ENCODE peak calls at places on chromosomes 1 and 21, in four cellular contexts. U is K562, C is HepG2, S is GM12878. A is an unnamed sample.

GRCh38 chr1:155325596-155325893 is 4.9 kb downstream of the RUSC1 start:
- DNase-seq in S (no peak), C (no peak), U (no peak), A (no peak)

GRCh38 chr1:8061210-8061609 is 35.1 kb upstream of the ERRFI1 start:
- DNase-seq in U (no peak), C (peak; percentile 77), S (no peak), A (no peak)

GRCh38 chr1:171188388-171189266 is 3.5 kb downstream of the FMO2 start:
- DNase-seq in U (peak; percentile 68), C (peak; percentile 43), S (peak; percentile 5), A (peak; percentile 57)

GRCh38 chr1:74726063-74726462 is 6.8 kb downstream of the CRYZ start:
- DNase-seq in S (no peak), C (no peak), U (no peak), A (no peak)

GRCh38 chr21:24693779-24694178 is 913.5 kb downstream of the MRPL39 start:
- DNase-seq in U (no peak), C (no peak), S (no peak), A (no peak)

GRCh38 chr21:18832081-18832670 is 428.6 kb upstream of the TMPRSS15 start:
- DNase-seq in C (no peak), U (no peak), S (no peak), A (no peak)

GRCh38 chr1:25204797-25205441 is 27.4 kb downstream of the SYF2 start:
- DNase-seq in C (peak; percentile 66), S (no peak), U (peak; percentile 77), A (no peak)

GRCh38 chr1:32647308-32648134 is 2.8 kb downstream of the ZBTB8OS start:
- DNase-seq in S (no peak), U (no peak), C (no peak), A (no peak)

GRCh38 chr1:119743776-119744597 is 24.7 kb downstream of the HMGCS2 start:
- DNase-seq in C (peak; percentile 76), S (peak; percentile 3), U (peak; percentile 88), A (peak; percentile 71)

GRCh38 chr1:172585348-172585747 is 52.4 kb downstream of the SUCO start:
- DNase-seq in U (no peak), C (no peak), S (no peak), A (no peak)

GRCh38 chr1:156910309-156910782 is 10.1 kb upstream of the LRRC71 start:
- DNase-seq in S (no peak), U (peak; percentile 86), C (peak; percentile 23), A (peak; percentile 82)

GRCh38 chr1:159916240-159917051 is 8.9 kb downstream of the TAGLN2 start:
- DNase-seq in S (no peak), C (peak; percentile 60), U (no peak), A (no peak)

GRCh38 chr1:228393268-228393699 is 13.4 kb downstream of the TRIM11 start:
- DNase-seq in S (no peak), C (peak; percentile 16), U (no peak), A (no peak)

GRCh38 chr1:247077234-247077633 is 1.4 kb downstream of the ZNF670 start:
- DNase-seq in U (no peak), S (no peak), C (no peak), A (no peak)
- TF ChIP-seq CTCF in U (peak; percentile 8), S (no peak), C (no peak), A (no peak)

GRCh38 chr1:205775717-205776056 is 405 bp upstream of the RAB29 start:
- DNase-seq in S (no peak), C (no peak), U (no peak), A (no peak)
- TF ChIP-seq NR2C2 in S (no peak), C (no peak), U (no peak), A (no peak)

GRCh38 chr1:4701276-4701675 is 46.9 kb downstream of the AJAP1 start:
- DNase-seq in U (no peak), C (no peak), S (no peak), A (no peak)

GRCh38 chr1:4700801-4701200 is 46.4 kb downstream of the AJAP1 start:
- DNase-seq in S (no peak), C (no peak), U (no peak), A (no peak)

GRCh38 chr1:4703646-4704045 is 49.2 kb downstream of the AJAP1 start:
- DNase-seq in U (no peak), C (no peak), S (no peak), A (no peak)

GRCh38 chr1:4702464-4702863 is 48.1 kb downstream of the AJAP1 start:
- DNase-seq in C (no peak), S (no peak), U (no peak), A (no peak)

GRCh38 chr1:4702927-4703326 is 48.5 kb downstream of the AJAP1 start:
- DNase-seq in C (no peak), U (no peak), S (no peak), A (no peak)
- TF ChIP-seq CTCF in C (no peak), U (no peak), S (no peak), A (no peak)

DNA sequence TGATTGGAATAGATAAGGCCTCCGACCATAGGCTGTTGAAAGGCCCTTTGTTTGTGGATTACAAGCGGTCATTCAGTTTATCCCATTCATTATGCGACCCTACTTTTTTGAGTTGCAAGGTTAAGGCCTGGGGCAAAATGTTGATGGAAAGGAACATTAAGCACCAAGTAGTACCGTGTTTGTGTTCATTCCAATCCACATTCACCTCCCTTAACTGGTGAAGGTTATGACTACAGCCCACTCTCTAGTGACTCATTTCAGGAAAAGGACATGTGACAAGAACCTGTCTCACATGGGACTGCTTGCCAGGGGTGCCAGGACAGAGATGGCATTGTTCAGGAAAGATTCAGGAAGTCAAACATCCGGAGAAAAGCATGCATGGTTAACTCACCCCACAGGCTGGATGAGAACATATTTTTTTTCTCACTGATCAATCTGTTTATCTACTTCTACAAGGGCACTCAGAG is 81.6 kb downstream of the CD58 start:
- DNase-seq in C (peak; percentile 98), U (no peak), S (no peak), A (no peak)
- TF ChIP-seq NR2C2 in C (peak; percentile 47), U (no peak), S (no peak), A (no peak)

DNA sequence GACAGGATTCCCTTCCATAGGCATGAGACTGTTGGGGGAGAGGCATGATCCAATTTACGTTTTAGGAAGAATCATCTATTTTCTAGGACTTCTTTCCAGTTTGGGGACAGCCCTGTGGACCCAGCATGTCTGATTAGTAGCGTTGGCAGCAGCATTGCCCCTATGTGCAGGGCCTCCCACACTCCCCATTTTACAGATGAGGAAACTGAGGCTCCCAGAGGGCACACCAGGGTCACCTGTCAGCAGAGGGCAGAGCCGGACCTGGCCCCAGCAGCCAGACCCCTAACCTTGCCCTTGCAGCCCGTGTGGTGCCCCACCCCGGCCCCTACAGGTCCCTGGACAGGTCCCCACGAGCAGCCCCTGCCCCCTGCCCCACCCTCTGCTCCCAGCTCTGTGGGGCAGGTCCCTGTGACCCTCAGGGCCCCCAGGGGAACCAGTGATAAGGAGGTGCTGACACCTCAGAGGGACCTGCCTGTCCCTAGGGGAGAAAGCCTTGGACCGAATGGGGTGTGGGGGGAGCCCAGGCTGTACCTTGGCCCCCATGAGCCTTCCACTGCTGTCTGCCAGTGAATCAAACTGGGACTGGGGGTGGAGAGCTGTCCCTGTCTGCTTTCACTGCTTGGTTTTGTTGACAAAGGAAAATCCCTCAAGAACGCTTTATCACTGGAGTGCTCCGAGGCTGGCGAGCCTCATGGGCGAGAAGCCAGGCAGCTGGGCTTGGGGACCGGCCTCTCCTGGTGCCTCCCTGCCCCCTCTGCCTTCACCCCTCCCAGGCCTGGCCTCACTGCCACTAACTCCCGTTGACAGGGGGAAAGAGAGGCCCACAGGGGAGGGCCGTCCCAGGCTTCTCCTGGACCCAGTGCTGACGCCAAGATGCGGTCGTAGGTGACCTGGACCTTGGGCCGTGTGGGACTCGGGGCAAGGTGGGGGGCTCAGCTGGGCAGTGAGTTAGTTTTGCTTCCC is 39.4 kb upstream of the CCDC27 start:
- DNase-seq in C (no peak), U (no peak), S (no peak), A (no peak)
- TF ChIP-seq CTCF in C (no peak), U (no peak), S (no peak), A (no peak)

DNA sequence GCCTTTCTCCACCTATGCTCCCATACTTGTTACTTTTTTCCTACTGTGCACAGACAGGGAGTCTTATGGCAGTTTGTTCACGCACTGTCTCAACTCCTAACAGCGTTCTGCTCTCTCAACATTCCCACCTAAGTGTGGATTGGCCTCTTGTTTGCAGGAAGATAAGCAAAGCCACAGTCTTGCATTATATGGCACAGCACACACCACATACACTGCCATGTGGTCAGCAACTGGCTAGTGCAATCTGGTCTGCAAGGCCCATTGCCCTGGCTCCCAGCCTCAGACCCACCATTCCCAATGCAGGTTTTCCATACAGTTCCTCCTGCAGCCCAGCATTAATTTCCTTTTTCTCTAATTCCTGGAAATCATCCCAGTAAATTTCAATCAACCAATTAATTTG is 38.3 kb upstream of the LAMC2 start:
- DNase-seq in U (no peak), C (no peak), S (no peak), A (no peak)
- TF ChIP-seq NR2C2 in U (no peak), C (no peak), S (no peak), A (no peak)

A was measured in WTC11.